ENCODE peak calls at places on chromosomes 16 and 17, in four cellular contexts. R, H, A and Z are unnamed samples.
A peak's percentile ranks its signal among the peaks of the same experiment; 100 is the strongest.

GRCh38 chr17:16013943-16014407 is 14.4 kb downstream of the TTC19 start:
- DNase-seq in R (peak; percentile 70), H (peak; percentile 24), A (peak; percentile 86), Z (peak; percentile 95)

GRCh38 chr16:48471435-48471834 is 86.2 kb upstream of the SIAH1 start:
- DNase-seq in R (no peak), H (no peak), A (no peak), Z (no peak)

GRCh38 chr17:7632492-7632894 is 2.6 kb downstream of the SHBG start:
- DNase-seq in R (peak; percentile 39), H (peak; percentile 70), A (peak; percentile 36), Z (peak; percentile 24)

GRCh38 chr17:10316986-10317834 is 55.6 kb downstream of the MYH13 start:
- DNase-seq in R (no peak), H (peak; percentile 72), A (no peak), Z (no peak)

GRCh38 chr16:87331241-87331801 is 14.1 kb upstream of the C16orf95 start:
- DNase-seq in R (no peak), H (no peak), A (no peak), Z (no peak)

GRCh38 chr16:73529303-73530012 is 481.5 kb upstream of the ZFHX3 start:
- DNase-seq in R (no peak), H (no peak), A (no peak), Z (no peak)

GRCh38 chr17:43401293-43401692 is 2.5 kb downstream of the ARL4D start:
- DNase-seq in R (peak; percentile 93), H (no peak), A (peak; percentile 79), Z (peak; percentile 27)

GRCh38 chr16:78058165-78058564 is 35.8 kb downstream of the CLEC3A start:
- DNase-seq in R (no peak), H (no peak), A (no peak), Z (no peak)

GRCh38 chr16:1964046-1964505 is 550 bp downstream of the RPS2 start:
- DNase-seq in R (peak; percentile 17), H (peak; percentile 56), A (no peak), Z (peak; percentile 39)

DNA sequence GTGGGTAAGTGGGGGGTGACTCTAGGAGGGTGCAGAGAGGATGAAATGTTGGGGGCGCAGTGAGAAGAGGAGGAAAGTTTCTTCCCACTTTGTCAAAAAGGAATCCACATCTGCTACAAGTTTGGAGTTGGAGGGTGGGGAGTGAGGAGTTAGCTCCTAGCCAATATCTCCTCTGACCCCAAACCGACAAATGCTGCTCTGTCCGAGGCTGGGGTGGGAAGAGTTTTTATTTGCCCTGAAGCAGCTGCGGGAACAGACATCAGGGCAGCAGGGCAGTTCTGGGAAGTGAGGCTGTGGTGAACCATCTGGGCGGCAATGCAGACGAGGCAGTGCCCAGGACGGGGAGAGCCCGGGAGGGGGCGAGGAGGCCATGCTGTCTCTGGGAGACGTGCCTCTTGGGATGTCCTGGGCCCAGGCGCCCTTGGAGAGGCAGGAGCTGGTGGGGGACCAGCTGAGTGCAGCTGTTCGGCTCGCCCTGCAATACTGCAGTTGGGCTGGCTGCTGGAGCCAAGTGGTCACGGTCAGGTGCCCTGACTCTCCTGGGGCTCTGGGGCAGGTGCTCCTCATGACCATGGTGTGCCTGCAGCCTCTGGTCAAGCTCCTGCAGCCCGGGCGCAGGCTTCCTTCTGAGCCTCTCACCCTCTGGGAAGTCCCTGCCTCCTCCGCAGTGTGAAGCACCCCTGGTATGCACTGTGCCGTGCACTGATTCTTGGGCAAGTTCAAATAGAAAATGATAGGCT is 6.4 kb upstream of the SOCS3 start:
- DNase-seq in R (no peak), H (no peak), A (no peak), Z (no peak)
- H2AFZ ChIP-seq in R (no peak overlapping the region), H (no peak overlapping the region), A (no peak overlapping the region), Z (peak overlapping the region; percentile 53)

GRCh38 chr17:75757086-75757681 is 7.8 kb downstream of the GALK1 start:
- DNase-seq in R (no peak), H (no peak), A (no peak), Z (no peak)

GRCh38 chr17:75759457-75759856 is 5.5 kb downstream of the GALK1 start:
- DNase-seq in R (no peak), H (no peak), A (no peak), Z (no peak)

GRCh38 chr17:75756451-75757085 is 8.4 kb downstream of the GALK1 start:
- DNase-seq in R (no peak), H (no peak), A (no peak), Z (no peak)

GRCh38 chr17:75755990-75756389 is 9.0 kb downstream of the GALK1 start:
- DNase-seq in R (no peak), H (no peak), A (no peak), Z (no peak)

DNA sequence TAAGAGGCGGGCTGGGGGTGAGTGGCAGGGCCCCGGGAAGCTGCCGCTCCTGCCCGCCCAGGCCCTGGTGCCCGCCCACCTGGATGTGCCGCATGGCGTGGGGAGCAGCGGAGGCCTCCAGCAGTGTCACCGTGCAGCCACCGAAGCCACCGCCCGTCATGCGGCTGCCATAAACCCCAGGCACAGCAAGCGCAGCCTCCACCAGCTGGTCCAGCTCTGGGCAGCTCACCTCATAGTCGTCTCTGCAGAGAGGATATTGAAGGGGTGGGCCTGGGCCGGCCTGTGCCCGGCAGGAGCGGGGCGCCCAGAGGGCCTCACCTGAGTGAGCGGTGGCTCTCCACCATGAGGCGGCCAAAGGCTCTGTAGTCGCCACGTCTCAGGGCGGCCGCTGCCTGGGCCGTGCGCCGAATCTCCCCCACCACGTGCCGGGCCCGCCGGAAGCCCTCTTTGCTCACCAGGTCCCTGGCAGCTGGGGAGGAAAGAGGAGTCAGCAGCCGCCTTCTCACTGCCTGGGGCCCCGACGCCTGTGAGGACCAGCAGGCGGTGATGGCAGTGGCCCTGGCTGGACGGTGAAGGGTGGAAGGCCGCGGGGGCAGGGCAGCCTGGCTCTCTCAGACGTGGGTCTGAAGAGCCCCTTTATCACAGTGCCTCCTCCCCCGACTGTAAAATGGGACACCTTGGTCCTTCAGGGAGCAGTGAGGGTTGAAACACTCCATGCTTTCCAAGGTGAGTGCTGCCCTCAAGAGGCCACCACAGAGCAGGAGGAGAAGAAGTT is 6.7 kb downstream of the GALK1 start:
- DNase-seq in R (no peak), H (no peak), A (no peak), Z (no peak)
- TF ChIP-seq EZH2 in R (no peak), H (no peak), A (no peak), Z (no peak)

DNA sequence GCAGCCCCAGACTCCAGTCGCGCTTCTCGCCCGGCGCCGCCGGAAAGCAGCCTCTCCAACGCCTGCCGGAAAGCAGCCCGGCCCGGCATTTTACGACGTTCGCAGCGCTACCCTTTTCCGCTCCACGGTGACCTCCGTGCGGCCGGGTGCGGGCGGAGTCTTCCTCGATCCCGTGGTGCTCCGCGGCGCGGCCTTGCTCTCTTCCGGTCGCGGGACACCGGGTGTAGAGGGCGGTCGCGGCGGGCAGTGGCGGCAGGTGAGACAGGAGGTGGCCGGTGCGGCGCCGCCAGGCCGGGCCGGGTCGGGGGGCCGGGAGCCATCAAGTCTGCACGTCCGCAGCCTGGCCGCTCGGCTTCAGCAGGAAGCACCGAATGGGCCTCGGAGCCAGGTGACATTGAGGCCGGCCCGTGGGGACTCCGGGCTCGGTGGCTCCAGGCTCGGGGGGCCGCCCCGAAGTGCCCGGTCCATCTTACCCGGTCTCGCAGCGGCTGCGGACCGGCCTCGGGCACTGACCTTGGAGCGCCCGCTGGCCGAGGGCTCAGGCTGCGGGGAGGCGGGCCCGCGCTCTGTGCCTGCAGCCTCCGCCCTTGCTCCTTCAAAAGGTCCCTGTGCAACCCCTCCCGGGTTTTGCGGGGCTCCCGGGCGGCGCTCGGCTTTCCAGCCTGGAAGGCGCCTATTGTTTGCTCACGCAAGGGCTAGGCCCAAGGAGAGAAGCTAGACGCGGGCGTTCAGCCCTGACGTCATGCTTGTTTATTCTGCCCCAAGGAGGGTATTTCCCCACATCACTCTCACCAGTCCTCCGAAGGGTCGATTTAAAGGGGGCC is at the start of the genes COX4I1 and EMC8:
- DNase-seq in R (peak; percentile 91), H (peak; percentile 97), A (peak; percentile 93), Z (peak; percentile 92)
- H2AFZ ChIP-seq in R (peak within 1 kb of the TSS; percentile 86), H (peak within 1 kb of the TSS; percentile 53), A (no peak within 1 kb of the TSS), Z (peak within 1 kb of the TSS; percentile 34)

GRCh38 chr17:79815836-79816371 is 19.0 kb upstream of the CBX8 start:
- DNase-seq in R (no peak), H (peak; percentile 42), A (no peak), Z (no peak)
- TF ChIP-seq EZH2 in R (no peak), H (peak; percentile 92), A (no peak), Z (peak; percentile 5)

DNA sequence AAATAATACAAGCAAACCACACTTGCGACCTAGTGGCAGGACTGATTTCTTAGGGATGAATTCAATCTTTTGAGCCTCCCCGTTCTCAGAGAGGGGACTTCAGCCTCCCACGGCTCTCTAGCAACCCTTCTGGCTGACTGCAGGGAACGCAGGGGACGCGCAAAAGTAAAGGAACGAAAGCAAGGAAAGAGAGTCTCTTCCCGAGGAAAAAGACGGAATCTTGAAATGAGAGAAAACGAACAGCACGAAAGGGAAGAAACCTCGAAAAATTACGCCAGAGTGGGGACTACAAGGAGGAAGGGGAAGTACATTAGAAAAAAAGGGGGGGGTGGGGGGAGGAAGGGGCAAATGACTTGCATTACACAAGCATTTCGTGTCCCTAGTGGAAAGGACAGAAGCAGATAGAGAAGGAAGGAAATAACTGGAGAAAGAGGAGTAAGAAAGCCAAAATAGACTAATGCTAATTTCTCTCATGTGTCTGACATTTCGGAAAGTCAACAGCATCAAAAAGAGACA is 1.2 kb downstream of the GRB2 start:
- DNase-seq in R (peak; percentile 69), H (peak; percentile 89), A (peak; percentile 74), Z (peak; percentile 83)
- H2AFZ ChIP-seq in R (peak overlapping the region; percentile 58), H (peak overlapping the region; percentile 73), A (no peak overlapping the region), Z (peak overlapping the region; percentile 13)

GRCh38 chr17:50128441-50129302 is 1.3 kb downstream of the SAMD14 start:
- DNase-seq in R (no peak), H (peak; percentile 55), A (no peak), Z (peak; percentile 31)

GRCh38 chr17:50129946-50130777 is at the start of gene SAMD14:
- DNase-seq in R (no peak), H (peak; percentile 62), A (peak; percentile 32), Z (peak; percentile 53)

GRCh38 chr17:50127661-50128361 is 2.1 kb downstream of the SAMD14 start:
- DNase-seq in R (peak; percentile 57), H (no peak), A (peak; percentile 62), Z (peak; percentile 51)

GRCh38 chr17:50130778-50131317 is 888 bp upstream of the SAMD14 start:
- DNase-seq in R (no peak), H (peak; percentile 37), A (no peak), Z (no peak)

GRCh38 chr17:50129303-50129945 is 536 bp downstream of the SAMD14 start:
- DNase-seq in R (no peak), H (peak; percentile 83), A (peak; percentile 58), Z (no peak)
- TF ChIP-seq EZH2 in R (no peak), H (no peak), A (peak; percentile 4), Z (no peak)

GRCh38 chr17:21815352-21816063 is 123.2 kb downstream of the KCNJ18 start:
- DNase-seq in R (no peak), H (no peak), A (no peak), Z (no peak)
- H2AFZ ChIP-seq in R (no peak overlapping the region), H (no peak overlapping the region), A (no peak overlapping the region), Z (no peak overlapping the region)

DNA sequence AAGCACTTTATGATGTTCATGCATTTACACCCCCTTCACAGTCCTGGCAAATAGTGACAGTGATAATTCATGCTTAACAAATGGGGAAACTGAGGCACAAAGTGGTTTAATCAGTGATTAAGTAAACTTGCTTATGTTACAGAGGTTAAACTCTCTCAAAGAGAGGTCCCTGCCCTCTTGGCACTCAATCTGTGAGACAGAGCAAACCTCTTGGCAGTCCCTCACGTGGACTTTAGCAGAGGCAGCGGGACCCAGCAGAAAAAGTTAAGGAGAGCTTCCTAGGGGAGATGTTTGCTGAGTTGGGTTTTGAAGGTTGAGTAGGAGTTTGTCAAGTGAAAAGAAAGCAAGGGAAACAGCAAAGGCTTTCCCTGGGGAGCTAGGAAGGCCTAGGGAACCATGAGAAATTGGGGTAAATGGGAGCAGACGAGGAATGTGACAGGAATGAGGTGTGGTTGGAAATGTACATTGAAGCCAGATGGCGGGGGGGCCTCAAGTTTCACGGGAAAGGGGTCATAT is 10.7 kb downstream of the SOCS1 start:
- DNase-seq in R (no peak), H (no peak), A (no peak), Z (no peak)
- TF ChIP-seq EZH2 in R (no peak), H (no peak), A (no peak), Z (no peak)